ENCODE peak calls at places on chromosome 13, in ten cellular contexts. One of them, this sample, is unnamed.

GRCh38 chr13:27533155-27533643 is 82.8 kb upstream of the MTIF3 start:
- DNase-seq in K562: peak
- DNase-seq in A549: peak
- DNase-seq in SK-N-SH: peak
- DNase-seq in tibial nerve: peak
- DNase-seq in transverse colon: peak
- DNase-seq in stomach: peak
- DNase-seq in sigmoid colon: peak
- DNase-seq in suprapubic skin: peak
- DNase-seq in ovary: peak
- DNase-seq in this sample: peak

GRCh38 chr13:102277286-102277685 is 124.6 kb downstream of the FGF14 start:
- DNase-seq in K562: no peak
- DNase-seq in suprapubic skin: no peak
- DNase-seq in ovary: no peak
- DNase-seq in tibial nerve: no peak
- DNase-seq in A549: no peak
- DNase-seq in transverse colon: no peak
- DNase-seq in sigmoid colon: no peak
- DNase-seq in stomach: no peak
- DNase-seq in SK-N-SH: no peak
- DNase-seq in this sample: peak

GRCh38 chr13:50419896-50420295 is 404.7 kb downstream of the KCNRG start:
- DNase-seq in suprapubic skin: no peak
- DNase-seq in A549: no peak
- DNase-seq in sigmoid colon: no peak
- DNase-seq in SK-N-SH: no peak
- DNase-seq in transverse colon: no peak
- DNase-seq in ovary: no peak
- DNase-seq in K562: no peak
- DNase-seq in tibial nerve: no peak
- DNase-seq in stomach: peak
- DNase-seq in this sample: no peak

GRCh38 chr13:92967923-92968322 is 258.7 kb upstream of the GPC6 start:
- DNase-seq in tibial nerve: no peak
- DNase-seq in suprapubic skin: no peak
- DNase-seq in SK-N-SH: no peak
- DNase-seq in K562: no peak
- DNase-seq in ovary: no peak
- DNase-seq in transverse colon: no peak
- DNase-seq in A549: peak
- DNase-seq in stomach: no peak
- DNase-seq in sigmoid colon: no peak
- DNase-seq in this sample: no peak

GRCh38 chr13:83906240-83906820 is 24.1 kb upstream of the SLITRK1 start:
- DNase-seq in transverse colon: no peak
- DNase-seq in A549: no peak
- DNase-seq in K562: no peak
- DNase-seq in suprapubic skin: no peak
- DNase-seq in sigmoid colon: no peak
- DNase-seq in stomach: no peak
- DNase-seq in SK-N-SH: no peak
- DNase-seq in ovary: no peak
- DNase-seq in tibial nerve: no peak
- DNase-seq in this sample: no peak

GRCh38 chr13:109778102-109778542 is 8.3 kb downstream of the IRS2 start:
- DNase-seq in ovary: no peak
- DNase-seq in SK-N-SH: no peak
- DNase-seq in sigmoid colon: no peak
- DNase-seq in K562: no peak
- DNase-seq in suprapubic skin: no peak
- DNase-seq in tibial nerve: no peak
- DNase-seq in A549: peak
- DNase-seq in stomach: peak
- DNase-seq in transverse colon: peak
- DNase-seq in this sample: no peak

GRCh38 chr13:94712812-94713555 is 639 bp upstream of the SOX21 start:
- DNase-seq in SK-N-SH: peak
- DNase-seq in K562: no peak
- DNase-seq in tibial nerve: no peak
- DNase-seq in transverse colon: no peak
- DNase-seq in A549: peak
- DNase-seq in ovary: no peak
- DNase-seq in suprapubic skin: peak
- DNase-seq in sigmoid colon: peak
- DNase-seq in stomach: peak
- DNase-seq in this sample: no peak

GRCh38 chr13:26694609-26695359 is 65.8 kb downstream of the GPR12 start:
- DNase-seq in K562: no peak
- DNase-seq in SK-N-SH: no peak
- DNase-seq in tibial nerve: no peak
- DNase-seq in stomach: no peak
- DNase-seq in suprapubic skin: no peak
- DNase-seq in sigmoid colon: no peak
- DNase-seq in A549: no peak
- DNase-seq in transverse colon: no peak
- DNase-seq in ovary: no peak
- DNase-seq in this sample: no peak

GRCh38 chr13:37806666-37807065 is 62.9 kb downstream of the TRPC4 start:
- DNase-seq in suprapubic skin: no peak
- DNase-seq in stomach: no peak
- DNase-seq in tibial nerve: no peak
- DNase-seq in A549: no peak
- DNase-seq in K562: no peak
- DNase-seq in sigmoid colon: no peak
- DNase-seq in transverse colon: no peak
- DNase-seq in SK-N-SH: no peak
- DNase-seq in ovary: no peak
- DNase-seq in this sample: no peak

GRCh38 chr13:40255551-40255950 is 410.9 kb downstream of the FOXO1 start:
- DNase-seq in K562: no peak
- DNase-seq in ovary: no peak
- DNase-seq in suprapubic skin: no peak
- DNase-seq in tibial nerve: no peak
- DNase-seq in sigmoid colon: no peak
- DNase-seq in SK-N-SH: no peak
- DNase-seq in stomach: no peak
- DNase-seq in A549: no peak
- DNase-seq in transverse colon: no peak
- DNase-seq in this sample: no peak

GRCh38 chr13:111976474-111977183 is 90.3 kb upstream of the SOX1 start:
- DNase-seq in A549: no peak
- DNase-seq in SK-N-SH: peak
- DNase-seq in K562: no peak
- DNase-seq in sigmoid colon: no peak
- DNase-seq in stomach: no peak
- DNase-seq in transverse colon: no peak
- DNase-seq in tibial nerve: no peak
- DNase-seq in ovary: no peak
- DNase-seq in suprapubic skin: no peak
- DNase-seq in this sample: no peak

GRCh38 chr13:98775844-98776598 is 23.5 kb upstream of the SLC15A1 start:
- DNase-seq in stomach: peak
- DNase-seq in A549: peak
- DNase-seq in transverse colon: peak
- DNase-seq in tibial nerve: no peak
- DNase-seq in ovary: no peak
- DNase-seq in K562: peak
- DNase-seq in suprapubic skin: no peak
- DNase-seq in sigmoid colon: no peak
- DNase-seq in SK-N-SH: no peak
- DNase-seq in this sample: peak

GRCh38 chr13:73138967-73139491 is 80.2 kb downstream of the KLF5 start:
- DNase-seq in suprapubic skin: no peak
- DNase-seq in tibial nerve: no peak
- DNase-seq in stomach: no peak
- DNase-seq in K562: no peak
- DNase-seq in ovary: no peak
- DNase-seq in transverse colon: peak
- DNase-seq in A549: no peak
- DNase-seq in sigmoid colon: no peak
- DNase-seq in SK-N-SH: no peak
- DNase-seq in this sample: no peak
- H3K4me3 ChIP-seq in suprapubic skin: no peak
- H3K4me3 ChIP-seq in tibial nerve: no peak
- H3K4me3 ChIP-seq in stomach: no peak
- H3K4me3 ChIP-seq in K562: no peak
- H3K4me3 ChIP-seq in ovary: no peak
- H3K4me3 ChIP-seq in transverse colon: no peak
- H3K4me3 ChIP-seq in A549: peak
- H3K4me3 ChIP-seq in sigmoid colon: no peak
- H3K4me3 ChIP-seq in SK-N-SH: no peak
- H3K4me3 ChIP-seq in this sample: no peak

GRCh38 chr13:42369071-42369795 is 97.3 kb downstream of the AKAP11 start:
- DNase-seq in SK-N-SH: no peak
- DNase-seq in suprapubic skin: no peak
- DNase-seq in A549: no peak
- DNase-seq in tibial nerve: no peak
- DNase-seq in sigmoid colon: no peak
- DNase-seq in K562: no peak
- DNase-seq in ovary: no peak
- DNase-seq in stomach: no peak
- DNase-seq in transverse colon: no peak
- DNase-seq in this sample: no peak
- H3K27ac ChIP-seq in SK-N-SH: no peak
- H3K27ac ChIP-seq in suprapubic skin: no peak
- H3K27ac ChIP-seq in A549: no peak
- H3K27ac ChIP-seq in tibial nerve: no peak
- H3K27ac ChIP-seq in sigmoid colon: no peak
- H3K27ac ChIP-seq in K562: no peak
- H3K27ac ChIP-seq in ovary: no peak
- H3K27ac ChIP-seq in stomach: no peak
- H3K27ac ChIP-seq in transverse colon: no peak
- H3K27ac ChIP-seq in this sample: no peak

GRCh38 chr13:107099661-107100060 is 531.7 kb upstream of the ARGLU1 start:
- DNase-seq in tibial nerve: no peak
- DNase-seq in A549: no peak
- DNase-seq in suprapubic skin: no peak
- DNase-seq in SK-N-SH: no peak
- DNase-seq in transverse colon: no peak
- DNase-seq in K562: no peak
- DNase-seq in sigmoid colon: no peak
- DNase-seq in stomach: no peak
- DNase-seq in ovary: no peak
- DNase-seq in this sample: no peak

GRCh38 chr13:107104631-107105030 is 536.7 kb upstream of the ARGLU1 start:
- DNase-seq in A549: no peak
- DNase-seq in sigmoid colon: no peak
- DNase-seq in ovary: no peak
- DNase-seq in stomach: no peak
- DNase-seq in tibial nerve: no peak
- DNase-seq in SK-N-SH: no peak
- DNase-seq in transverse colon: no peak
- DNase-seq in K562: no peak
- DNase-seq in suprapubic skin: no peak
- DNase-seq in this sample: no peak
- TF ChIP-seq EP300 in A549: no peak
- TF ChIP-seq EP300 in sigmoid colon: no peak
- TF ChIP-seq EP300 in ovary: no peak
- TF ChIP-seq EP300 in stomach: no peak
- TF ChIP-seq EP300 in tibial nerve: no peak
- TF ChIP-seq EP300 in SK-N-SH: no peak
- TF ChIP-seq EP300 in transverse colon: no peak
- TF ChIP-seq EP300 in K562: no peak
- TF ChIP-seq EP300 in suprapubic skin: no peak
- TF ChIP-seq EP300 in this sample: no peak

DNA sequence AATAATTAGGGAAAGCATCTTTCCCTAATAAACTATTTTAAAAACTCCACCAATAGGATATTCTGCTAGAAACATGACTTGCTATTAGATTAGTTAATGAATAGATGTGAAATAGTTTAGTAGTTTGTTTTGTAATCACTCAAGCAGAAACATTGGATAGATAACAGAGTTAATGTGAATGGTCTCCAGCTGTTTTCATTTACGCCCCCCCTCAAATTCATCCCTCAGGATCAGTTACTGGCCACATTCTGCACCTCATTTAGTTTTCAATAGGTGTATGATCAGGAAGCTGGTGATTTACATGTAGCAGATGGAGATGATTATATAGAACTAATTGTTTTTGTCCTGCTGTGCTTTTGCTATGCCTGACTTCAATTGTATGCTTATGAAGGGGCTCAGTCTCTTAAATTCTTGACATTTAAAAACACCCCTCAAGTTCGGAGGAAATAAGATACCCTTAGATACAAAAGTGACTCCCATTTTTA is 759.0 kb downstream of the SLITRK6 start:
- DNase-seq in transverse colon: no peak
- DNase-seq in suprapubic skin: no peak
- DNase-seq in stomach: no peak
- DNase-seq in ovary: no peak
- DNase-seq in sigmoid colon: no peak
- DNase-seq in tibial nerve: no peak
- DNase-seq in SK-N-SH: peak
- DNase-seq in A549: no peak
- DNase-seq in K562: no peak
- DNase-seq in this sample: no peak
- H3K4me3 ChIP-seq in transverse colon: no peak
- H3K4me3 ChIP-seq in suprapubic skin: no peak
- H3K4me3 ChIP-seq in stomach: no peak
- H3K4me3 ChIP-seq in ovary: no peak
- H3K4me3 ChIP-seq in sigmoid colon: no peak
- H3K4me3 ChIP-seq in tibial nerve: no peak
- H3K4me3 ChIP-seq in SK-N-SH: no peak
- H3K4me3 ChIP-seq in A549: no peak
- H3K4me3 ChIP-seq in K562: no peak
- H3K4me3 ChIP-seq in this sample: no peak

GRCh38 chr13:42474954-42475353 is 99.0 kb upstream of the TNFSF11 start:
- DNase-seq in tibial nerve: no peak
- DNase-seq in sigmoid colon: no peak
- DNase-seq in ovary: no peak
- DNase-seq in A549: no peak
- DNase-seq in transverse colon: no peak
- DNase-seq in SK-N-SH: no peak
- DNase-seq in K562: no peak
- DNase-seq in stomach: no peak
- DNase-seq in suprapubic skin: no peak
- DNase-seq in this sample: no peak
- H3K27ac ChIP-seq in tibial nerve: no peak
- H3K27ac ChIP-seq in sigmoid colon: no peak
- H3K27ac ChIP-seq in ovary: no peak
- H3K27ac ChIP-seq in A549: no peak
- H3K27ac ChIP-seq in transverse colon: no peak
- H3K27ac ChIP-seq in SK-N-SH: no peak
- H3K27ac ChIP-seq in K562: no peak
- H3K27ac ChIP-seq in stomach: no peak
- H3K27ac ChIP-seq in suprapubic skin: no peak
- H3K27ac ChIP-seq in this sample: no peak

GRCh38 chr13:32731576-32731975 is 145.3 kb downstream of the PDS5B start:
- DNase-seq in stomach: no peak
- DNase-seq in sigmoid colon: no peak
- DNase-seq in transverse colon: no peak
- DNase-seq in A549: peak
- DNase-seq in ovary: no peak
- DNase-seq in suprapubic skin: no peak
- DNase-seq in SK-N-SH: no peak
- DNase-seq in tibial nerve: no peak
- DNase-seq in K562: no peak
- DNase-seq in this sample: no peak
- TF ChIP-seq EP300 in stomach: no peak
- TF ChIP-seq EP300 in sigmoid colon: no peak
- TF ChIP-seq EP300 in transverse colon: no peak
- TF ChIP-seq EP300 in A549: no peak
- TF ChIP-seq EP300 in ovary: no peak
- TF ChIP-seq EP300 in suprapubic skin: no peak
- TF ChIP-seq EP300 in SK-N-SH: no peak
- TF ChIP-seq EP300 in tibial nerve: no peak
- TF ChIP-seq EP300 in K562: no peak
- TF ChIP-seq EP300 in this sample: no peak

GRCh38 chr13:99967884-99968520 is 3.6 kb downstream of the ZIC5 start:
- DNase-seq in K562: no peak
- DNase-seq in transverse colon: no peak
- DNase-seq in SK-N-SH: peak
- DNase-seq in sigmoid colon: peak
- DNase-seq in tibial nerve: no peak
- DNase-seq in suprapubic skin: no peak
- DNase-seq in stomach: no peak
- DNase-seq in ovary: no peak
- DNase-seq in A549: peak
- DNase-seq in this sample: no peak
- H3K4me3 ChIP-seq in K562: no peak
- H3K4me3 ChIP-seq in transverse colon: peak
- H3K4me3 ChIP-seq in SK-N-SH: no peak
- H3K4me3 ChIP-seq in sigmoid colon: peak
- H3K4me3 ChIP-seq in tibial nerve: peak
- H3K4me3 ChIP-seq in suprapubic skin: peak
- H3K4me3 ChIP-seq in stomach: peak
- H3K4me3 ChIP-seq in ovary: peak
- H3K4me3 ChIP-seq in A549: peak
- H3K4me3 ChIP-seq in this sample: no peak